ENCODE peak calls at places on chromosomes 7 and 10, in eight cellular contexts. H, J, N, V, Y, Q, K and D are unnamed samples.

GRCh38 chr10:37488792-37489657 is 363.6 kb downstream of the ANKRD30A start:
- DNase-seq in J (no peak), N (peak; percentile 64), K (no peak), Q (no peak), V (no peak), H (no peak), Y (no peak), D (no peak)

GRCh38 chr7:143008007-143008901 is 18.7 kb downstream of the OR9A2 start:
- DNase-seq in V (peak; percentile 41), K (peak; percentile 55), J (peak; percentile 79), H (no peak), Y (peak; percentile 70), Q (peak; percentile 85), N (peak; percentile 63), D (peak; percentile 76)

GRCh38 chr10:132698211-132698751 is 87.7 kb downstream of the NKX6-2 start:
- DNase-seq in H (no peak), J (no peak), N (peak; percentile 64), Q (no peak), K (no peak), Y (no peak), V (no peak), D (no peak)

GRCh38 chr7:57404343-57404966 is 45.5 kb upstream of the ZNF716 start:
- DNase-seq in J (no peak), V (no peak), N (peak; percentile 76), Y (no peak), Q (no peak), K (no peak), H (no peak), D (no peak)

GRCh38 chr10:109941193-109941872 is 18.0 kb upstream of the XPNPEP1 start:
- DNase-seq in Y (no peak), Q (no peak), K (no peak), N (no peak), H (no peak), V (no peak), J (no peak), D (no peak)

GRCh38 chr7:74462707-74463100 is 9.0 kb downstream of the GTF2IRD1 start:
- DNase-seq in K (no peak), V (no peak), Y (no peak), Q (no peak), J (no peak), H (no peak), N (no peak), D (no peak)

GRCh38 chr7:12796397-12797136 is 109.1 kb downstream of the ARL4A start:
- DNase-seq in N (no peak), V (no peak), Y (no peak), Q (no peak), J (no peak), H (no peak), K (no peak), D (no peak)

GRCh38 chr7:26525413-26526287 is 234.0 kb downstream of the SNX10 start:
- DNase-seq in H (no peak), V (no peak), N (no peak), K (no peak), J (no peak), Q (no peak), Y (no peak), D (no peak)

GRCh38 chr7:95327356-95327755 is 3.0 kb upstream of the PON1 start:
- DNase-seq in H (peak; percentile 71), K (no peak), J (no peak), V (no peak), Q (no peak), Y (no peak), N (no peak), D (no peak)

GRCh38 chr7:149202831-149203231 is 7.5 kb downstream of the ZNF282 start:
- DNase-seq in N (peak; percentile 70), K (no peak), Y (no peak), V (peak; percentile 31), Q (no peak), J (no peak), H (peak; percentile 55), D (no peak)

GRCh38 chr10:24383681-24384106 is 174.8 kb downstream of the KIAA1217 start:
- DNase-seq in H (peak; percentile 100), Y (no peak), Q (peak; percentile 87), J (no peak), N (peak; percentile 93), K (no peak), V (peak; percentile 98), D (peak; percentile 55)

GRCh38 chr7:28078036-28078901 is 102.3 kb downstream of the JAZF1 start:
- DNase-seq in V (peak; percentile 62), Q (peak; percentile 66), Y (no peak), K (no peak), J (no peak), H (no peak), N (no peak), D (no peak)

GRCh38 chr7:111438369-111439289 is 123.7 kb downstream of the IMMP2L start:
- DNase-seq in H (peak; percentile 80), V (peak; percentile 84), K (no peak), J (no peak), Q (no peak), Y (no peak), N (peak; percentile 39), D (no peak)

GRCh38 chr10:62916157-62916603 is 100.0 kb upstream of the EGR2 start:
- DNase-seq in J (no peak), K (no peak), H (peak; percentile 81), Q (no peak), V (peak; percentile 25), N (peak; percentile 89), Y (no peak), D (no peak)

GRCh38 chr7:134640842-134641715 is 5.6 kb upstream of the BPGM start:
- DNase-seq in Y (no peak), Q (no peak), V (peak; percentile 47), N (no peak), J (no peak), K (no peak), H (no peak), D (no peak)

GRCh38 chr10:7701158-7701742 is 1.9 kb upstream of the ITIH2 start:
- DNase-seq in N (no peak), J (no peak), V (no peak), H (no peak), Y (no peak), Q (no peak), K (no peak), D (no peak)
- H3K4me1 ChIP-seq in N (no peaks in the 10 kb centered on the region), J (no peaks in the 10 kb centered on the region), V (no peaks in the 10 kb centered on the region), H (no peaks in the 10 kb centered on the region), Y (no peaks in the 10 kb centered on the region), Q (peaks cover 9% of the 10 kb centered on the region), K (no peaks in the 10 kb centered on the region), D (no peaks in the 10 kb centered on the region)

GRCh38 chr10:14550471-14550941 is 219.8 kb upstream of the FRMD4A start:
- DNase-seq in Y (no peak), N (no peak), J (no peak), K (no peak), H (no peak), V (no peak), Q (peak; percentile 88), D (no peak)

GRCh38 chr10:14549496-14549895 is 218.8 kb upstream of the FRMD4A start:
- DNase-seq in Y (no peak), N (peak; percentile 91), V (peak; percentile 35), H (no peak), Q (no peak), J (no peak), K (no peak), D (no peak)

GRCh38 chr10:14547826-14548225 is 217.1 kb upstream of the FRMD4A start:
- DNase-seq in H (no peak), K (no peak), Y (no peak), V (no peak), Q (peak; percentile 46), J (peak; percentile 29), N (no peak), D (no peak)

GRCh38 chr10:14548474-14548873 is 217.8 kb upstream of the FRMD4A start:
- DNase-seq in Y (no peak), V (no peak), J (no peak), Q (no peak), N (no peak), K (no peak), H (no peak), D (no peak)

GRCh38 chr10:14548970-14549369 is 218.2 kb upstream of the FRMD4A start:
- DNase-seq in Q (no peak), H (no peak), J (no peak), Y (no peak), K (no peak), N (no peak), V (no peak), D (no peak)
- H3K4me1 ChIP-seq in Q (peaks cover 90% of the 10 kb centered on the region), H (peaks cover 17% of the 10 kb centered on the region), J (peaks cover 6% of the 10 kb centered on the region), Y (peaks cover 73% of the 10 kb centered on the region), K (peaks cover 30% of the 10 kb centered on the region), N (peaks cover 24% of the 10 kb centered on the region), V (peaks cover 26% of the 10 kb centered on the region), D (no peaks in the 10 kb centered on the region)

GRCh38 chr10:48517911-48518321 is 87.0 kb downstream of the ARHGAP22 start:
- DNase-seq in Q (no peak), K (no peak), Y (no peak), V (no peak), H (no peak), N (no peak), J (no peak), D (no peak)

GRCh38 chr10:48519731-48520506 is 85.0 kb downstream of the ARHGAP22 start:
- DNase-seq in N (no peak), J (no peak), Y (no peak), Q (no peak), V (no peak), K (no peak), H (no peak), D (no peak)

GRCh38 chr10:48518926-48519730 is 85.7 kb downstream of the ARHGAP22 start:
- DNase-seq in Y (no peak), Q (no peak), V (no peak), H (no peak), K (no peak), J (no peak), N (no peak), D (no peak)

GRCh38 chr10:48517482-48517881 is 87.4 kb downstream of the ARHGAP22 start:
- DNase-seq in V (no peak), J (no peak), N (no peak), Q (no peak), H (no peak), K (no peak), Y (no peak), D (no peak)

GRCh38 chr10:48518412-48518811 is 86.5 kb downstream of the ARHGAP22 start:
- DNase-seq in V (no peak), N (no peak), H (no peak), Q (no peak), J (no peak), Y (no peak), K (no peak), D (no peak)
- H3K4me1 ChIP-seq in V (peaks cover 11% of the 10 kb centered on the region), N (peaks cover 29% of the 10 kb centered on the region), H (peaks cover 9% of the 10 kb centered on the region), Q (peaks cover 8% of the 10 kb centered on the region), J (peaks cover 12% of the 10 kb centered on the region), Y (no peaks in the 10 kb centered on the region), K (no peaks in the 10 kb centered on the region), D (peaks cover 1% of the 10 kb centered on the region)

DNA sequence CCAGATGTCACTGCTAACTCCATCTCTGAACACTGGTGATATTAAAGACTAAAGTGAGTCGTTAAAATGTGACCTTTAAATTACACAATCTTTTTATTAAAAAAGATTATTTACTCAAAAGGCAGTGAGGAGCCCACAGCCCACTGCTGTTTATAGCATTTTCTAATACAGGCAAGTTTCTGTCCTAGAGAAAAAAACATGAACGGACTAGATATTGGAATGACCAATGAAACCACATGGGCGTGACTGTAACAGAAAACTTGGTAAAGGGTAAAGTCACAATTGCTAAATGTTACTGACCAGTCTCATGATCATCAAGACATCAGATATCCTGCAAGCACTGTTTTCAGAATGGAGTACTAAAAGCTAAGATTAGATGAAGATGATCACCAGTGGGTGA is 78.7 kb downstream of the FEZF1 start:
- DNase-seq in Q (no peak), V (no peak), H (no peak), J (no peak), Y (no peak), N (no peak), K (no peak), D (no peak)
- H3K4me1 ChIP-seq in Q (no peaks in the 10 kb centered on the region), V (no peaks in the 10 kb centered on the region), H (no peaks in the 10 kb centered on the region), J (no peaks in the 10 kb centered on the region), Y (no peaks in the 10 kb centered on the region), N (no peaks in the 10 kb centered on the region), K (no peaks in the 10 kb centered on the region), D (no peaks in the 10 kb centered on the region)

GRCh38 chr10:86824151-86824550 is 67.7 kb downstream of the BMPR1A start:
- DNase-seq in H (no peak), K (no peak), V (no peak), J (no peak), Q (no peak), Y (no peak), N (no peak), D (no peak)
- H3K4me1 ChIP-seq in H (no peaks in the 10 kb centered on the region), K (no peaks in the 10 kb centered on the region), V (peaks cover 4% of the 10 kb centered on the region), J (peaks cover 5% of the 10 kb centered on the region), Q (no peaks in the 10 kb centered on the region), Y (no peaks in the 10 kb centered on the region), N (no peaks in the 10 kb centered on the region), D (peaks cover 10% of the 10 kb centered on the region)